ENCODE peak calls at places on chromosomes 4 and X, in ten cellular contexts. One of them, this sample, is unnamed.

GRCh38 chr4:113732-114131 is 10.6 kb upstream of the ZNF718 start:
- DNase-seq in GM13976: no peak
- DNase-seq in iris pigment epithelial cell: peak
- DNase-seq in NCI-H2081: no peak
- DNase-seq in adrenal gland: no peak
- DNase-seq in left colon: no peak
- DNase-seq in right atrium auricular region: no peak
- DNase-seq in brain microvascular endothelial cell: no peak
- DNase-seq in mesenchymal stem cell: no peak
- DNase-seq in DND-41: no peak
- DNase-seq in this sample: no peak

GRCh38 chrX:12372111-12372510 is 233.8 kb downstream of the FRMPD4 start:
- DNase-seq in iris pigment epithelial cell: peak
- DNase-seq in mesenchymal stem cell: no peak
- DNase-seq in left colon: no peak
- DNase-seq in right atrium auricular region: no peak
- DNase-seq in brain microvascular endothelial cell: no peak
- DNase-seq in DND-41: no peak
- DNase-seq in adrenal gland: no peak
- DNase-seq in NCI-H2081: no peak
- DNase-seq in GM13976: no peak
- DNase-seq in this sample: no peak

GRCh38 chr4:66633472-66633871 is 911.8 kb downstream of the CENPC start:
- DNase-seq in NCI-H2081: no peak
- DNase-seq in DND-41: no peak
- DNase-seq in mesenchymal stem cell: no peak
- DNase-seq in iris pigment epithelial cell: no peak
- DNase-seq in right atrium auricular region: no peak
- DNase-seq in adrenal gland: no peak
- DNase-seq in left colon: no peak
- DNase-seq in brain microvascular endothelial cell: no peak
- DNase-seq in GM13976: no peak
- DNase-seq in this sample: no peak

GRCh38 chrX:12984629-12985303 is 9.9 kb downstream of the TMSB4X start:
- DNase-seq in brain microvascular endothelial cell: peak
- DNase-seq in right atrium auricular region: no peak
- DNase-seq in adrenal gland: no peak
- DNase-seq in mesenchymal stem cell: no peak
- DNase-seq in GM13976: no peak
- DNase-seq in NCI-H2081: peak
- DNase-seq in left colon: no peak
- DNase-seq in iris pigment epithelial cell: peak
- DNase-seq in DND-41: peak
- DNase-seq in this sample: peak

GRCh38 chr4:2297606-2298517 is 36.0 kb upstream of the MXD4 start:
- DNase-seq in mesenchymal stem cell: no peak
- DNase-seq in adrenal gland: no peak
- DNase-seq in GM13976: no peak
- DNase-seq in right atrium auricular region: no peak
- DNase-seq in DND-41: no peak
- DNase-seq in iris pigment epithelial cell: no peak
- DNase-seq in NCI-H2081: no peak
- DNase-seq in left colon: no peak
- DNase-seq in brain microvascular endothelial cell: no peak
- DNase-seq in this sample: no peak

GRCh38 chr4:110742148-110742547 is 119.3 kb upstream of the PITX2 start:
- DNase-seq in mesenchymal stem cell: peak
- DNase-seq in brain microvascular endothelial cell: no peak
- DNase-seq in left colon: no peak
- DNase-seq in adrenal gland: no peak
- DNase-seq in DND-41: no peak
- DNase-seq in NCI-H2081: no peak
- DNase-seq in right atrium auricular region: no peak
- DNase-seq in iris pigment epithelial cell: peak
- DNase-seq in GM13976: no peak
- DNase-seq in this sample: no peak

GRCh38 chr4:127686656-127687055 is 43.5 kb upstream of the SLC25A31 start:
- DNase-seq in brain microvascular endothelial cell: peak
- DNase-seq in DND-41: no peak
- DNase-seq in right atrium auricular region: no peak
- DNase-seq in iris pigment epithelial cell: peak
- DNase-seq in GM13976: no peak
- DNase-seq in mesenchymal stem cell: no peak
- DNase-seq in adrenal gland: no peak
- DNase-seq in left colon: no peak
- DNase-seq in NCI-H2081: no peak
- DNase-seq in this sample: no peak

GRCh38 chrX:1011632-1012283 is 200.7 kb downstream of the CRLF2 start:
- DNase-seq in DND-41: no peak
- DNase-seq in adrenal gland: no peak
- DNase-seq in left colon: no peak
- DNase-seq in GM13976: no peak
- DNase-seq in iris pigment epithelial cell: no peak
- DNase-seq in NCI-H2081: no peak
- DNase-seq in right atrium auricular region: no peak
- DNase-seq in mesenchymal stem cell: no peak
- DNase-seq in brain microvascular endothelial cell: no peak
- DNase-seq in this sample: no peak

GRCh38 chr4:2537011-2537830 is 774 bp downstream of the FAM193A start:
- DNase-seq in mesenchymal stem cell: peak
- DNase-seq in iris pigment epithelial cell: peak
- DNase-seq in brain microvascular endothelial cell: no peak
- DNase-seq in adrenal gland: peak
- DNase-seq in DND-41: peak
- DNase-seq in right atrium auricular region: no peak
- DNase-seq in GM13976: peak
- DNase-seq in left colon: peak
- DNase-seq in NCI-H2081: peak
- DNase-seq in this sample: peak

GRCh38 chr4:164304240-164304639 is 449.7 kb upstream of the SMIM31 start:
- DNase-seq in brain microvascular endothelial cell: no peak
- DNase-seq in iris pigment epithelial cell: no peak
- DNase-seq in GM13976: peak
- DNase-seq in adrenal gland: no peak
- DNase-seq in DND-41: no peak
- DNase-seq in mesenchymal stem cell: no peak
- DNase-seq in NCI-H2081: no peak
- DNase-seq in left colon: no peak
- DNase-seq in right atrium auricular region: no peak
- DNase-seq in this sample: no peak

GRCh38 chr4:57070461-57070860 is 39.7 kb downstream of the IGFBP7 start:
- DNase-seq in NCI-H2081: no peak
- DNase-seq in mesenchymal stem cell: no peak
- DNase-seq in iris pigment epithelial cell: no peak
- DNase-seq in GM13976: no peak
- DNase-seq in right atrium auricular region: no peak
- DNase-seq in DND-41: no peak
- DNase-seq in left colon: no peak
- DNase-seq in brain microvascular endothelial cell: no peak
- DNase-seq in adrenal gland: no peak
- DNase-seq in this sample: no peak

GRCh38 chrX:78314561-78314960 is 12.8 kb downstream of the CYSLTR1 start:
- DNase-seq in iris pigment epithelial cell: no peak
- DNase-seq in left colon: no peak
- DNase-seq in right atrium auricular region: no peak
- DNase-seq in adrenal gland: no peak
- DNase-seq in GM13976: no peak
- DNase-seq in DND-41: no peak
- DNase-seq in mesenchymal stem cell: no peak
- DNase-seq in brain microvascular endothelial cell: no peak
- DNase-seq in NCI-H2081: no peak
- DNase-seq in this sample: no peak

GRCh38 chr4:80195441-80196139 is 1.7 kb upstream of the PRDM8 start:
- DNase-seq in right atrium auricular region: no peak
- DNase-seq in NCI-H2081: no peak
- DNase-seq in iris pigment epithelial cell: no peak
- DNase-seq in brain microvascular endothelial cell: no peak
- DNase-seq in DND-41: no peak
- DNase-seq in GM13976: no peak
- DNase-seq in left colon: no peak
- DNase-seq in mesenchymal stem cell: no peak
- DNase-seq in adrenal gland: no peak
- DNase-seq in this sample: no peak

GRCh38 chr4:10639100-10639499 is 45.5 kb downstream of the CLNK start:
- DNase-seq in iris pigment epithelial cell: no peak
- DNase-seq in mesenchymal stem cell: no peak
- DNase-seq in DND-41: no peak
- DNase-seq in brain microvascular endothelial cell: peak
- DNase-seq in left colon: no peak
- DNase-seq in NCI-H2081: no peak
- DNase-seq in adrenal gland: no peak
- DNase-seq in GM13976: no peak
- DNase-seq in right atrium auricular region: no peak
- DNase-seq in this sample: no peak

GRCh38 chrX:71953946-71954345 is 43.3 kb downstream of the NHSL2 start:
- DNase-seq in mesenchymal stem cell: peak
- DNase-seq in left colon: no peak
- DNase-seq in right atrium auricular region: no peak
- DNase-seq in brain microvascular endothelial cell: no peak
- DNase-seq in NCI-H2081: no peak
- DNase-seq in DND-41: no peak
- DNase-seq in GM13976: no peak
- DNase-seq in adrenal gland: no peak
- DNase-seq in iris pigment epithelial cell: no peak
- DNase-seq in this sample: no peak

GRCh38 chr4:28269426-28269825 is 1408.8 kb downstream of the STIM2 start:
- DNase-seq in adrenal gland: no peak
- DNase-seq in left colon: no peak
- DNase-seq in mesenchymal stem cell: no peak
- DNase-seq in GM13976: no peak
- DNase-seq in NCI-H2081: no peak
- DNase-seq in iris pigment epithelial cell: no peak
- DNase-seq in brain microvascular endothelial cell: no peak
- DNase-seq in right atrium auricular region: no peak
- DNase-seq in DND-41: no peak
- DNase-seq in this sample: no peak

GRCh38 chr4:2071912-2072867 is 13.1 kb downstream of the NAT8L start:
- DNase-seq in mesenchymal stem cell: no peak
- DNase-seq in GM13976: no peak
- DNase-seq in NCI-H2081: peak
- DNase-seq in DND-41: no peak
- DNase-seq in brain microvascular endothelial cell: no peak
- DNase-seq in iris pigment epithelial cell: no peak
- DNase-seq in left colon: no peak
- DNase-seq in right atrium auricular region: no peak
- DNase-seq in adrenal gland: no peak
- DNase-seq in this sample: no peak

GRCh38 chr4:31234494-31234893 is 514.3 kb downstream of the PCDH7 start:
- DNase-seq in GM13976: peak
- DNase-seq in adrenal gland: no peak
- DNase-seq in iris pigment epithelial cell: peak
- DNase-seq in mesenchymal stem cell: no peak
- DNase-seq in NCI-H2081: no peak
- DNase-seq in DND-41: no peak
- DNase-seq in left colon: no peak
- DNase-seq in right atrium auricular region: no peak
- DNase-seq in brain microvascular endothelial cell: no peak
- DNase-seq in this sample: no peak